ENCODE peak calls at places on chromosomes 6 and 20, in ten cellular contexts. O is A549, J is hepatocyte, A is neural progenitor cell, B is heart left ventricle, T is heart right ventricle, H is left ventricle myocardium inferior, E is fibroblast of lung, X is left lung, Q is uterus. S is an unnamed sample.

GRCh38 chr6:135128268-135128914 is 52.7 kb upstream of the MYB start:
- DNase-seq in X (no peak), A (no peak), E (no peak), H (no peak), O (no peak), Q (no peak), J (no peak), B (no peak), T (no peak), S (no peak)

GRCh38 chr6:124962617-124963415 is 579 bp downstream of the RNF217 start:
- DNase-seq in T (peak), X (peak), O (peak), E (peak), J (peak), H (peak), A (peak), Q (peak), B (peak), S (peak)

GRCh38 chr20:58174708-58175287 is 53.7 kb downstream of the ANKRD60 start:
- DNase-seq in X (no peak), O (no peak), T (peak), J (no peak), B (peak), A (peak), Q (peak), H (peak), E (no peak), S (no peak)

GRCh38 chr6:79777713-79778579 is 146.8 kb downstream of the SH3BGRL2 start:
- DNase-seq in H (peak), E (peak), A (peak), B (peak), J (peak), Q (peak), X (peak), T (peak), O (peak), S (peak)

GRCh38 chr20:36773123-36773547 is 428 bp downstream of the DSN1 start:
- DNase-seq in H (no peak), E (no peak), X (no peak), B (no peak), Q (no peak), T (no peak), J (no peak), O (no peak), A (peak), S (no peak)

GRCh38 chr20:32456869-32457421 is 98.8 kb downstream of the ASXL1 start:
- DNase-seq in J (peak), T (peak), E (peak), O (peak), B (no peak), Q (no peak), H (no peak), X (no peak), A (peak), S (peak)

GRCh38 chr20:32439132-32439829 is 81.2 kb downstream of the ASXL1 start:
- DNase-seq in A (no peak), T (no peak), B (no peak), O (no peak), E (peak), X (no peak), H (no peak), Q (no peak), J (peak), S (peak)

GRCh38 chr6:56222509-56222908 is 24.9 kb downstream of the COL21A1 start:
- DNase-seq in J (no peak), B (no peak), T (no peak), O (no peak), H (no peak), Q (no peak), E (peak), A (no peak), X (no peak), S (peak)

GRCh38 chr20:63006611-63007471 is at the start of gene BHLHE23:
- DNase-seq in J (peak), B (no peak), A (peak), E (no peak), Q (no peak), H (peak), T (peak), X (no peak), O (no peak), S (peak)

GRCh38 chr6:99121748-99122147 is 174.0 kb upstream of the FBXL4 start:
- DNase-seq in X (no peak), B (no peak), T (no peak), A (no peak), E (no peak), H (no peak), J (no peak), Q (no peak), O (no peak), S (no peak)

GRCh38 chr6:81708306-81708705 is 44.2 kb downstream of the TENT5A start:
- DNase-seq in X (no peak), E (peak), A (peak), H (no peak), T (no peak), B (no peak), J (no peak), O (no peak), Q (no peak), S (no peak)

GRCh38 chr6:121686611-121687023 is 251.2 kb downstream of the GJA1 start:
- DNase-seq in A (peak), H (no peak), X (no peak), E (no peak), Q (no peak), J (no peak), O (no peak), T (peak), B (no peak), S (no peak)

GRCh38 chr6:166579234-166579575 is 7.3 kb downstream of the RAMACL start:
- DNase-seq in E (no peak), T (no peak), A (no peak), Q (no peak), B (no peak), H (no peak), O (no peak), J (no peak), X (no peak), S (no peak)

GRCh38 chr6:156839591-156840001 is 62.4 kb downstream of the ARID1B start:
- DNase-seq in A (no peak), T (no peak), J (no peak), E (peak), H (no peak), B (peak), Q (no peak), X (no peak), O (no peak), S (peak)

GRCh38 chr20:61173966-61174725 is 77.9 kb upstream of the CDH4 start:
- DNase-seq in E (peak), B (no peak), O (no peak), Q (no peak), A (no peak), H (no peak), T (no peak), X (no peak), J (no peak), S (no peak)

GRCh38 chr20:6468751-6469150 is 298.7 kb upstream of the BMP2 start:
- DNase-seq in J (no peak), H (no peak), T (no peak), E (no peak), X (no peak), B (no peak), Q (no peak), O (no peak), A (no peak), S (no peak)

GRCh38 chr20:48489656-48490055 is 338.1 kb downstream of the PREX1 start:
- DNase-seq in T (no peak), H (no peak), E (no peak), O (no peak), J (no peak), X (no peak), Q (no peak), A (peak), B (no peak), S (no peak)

GRCh38 chr6:2378891-2379652 is 133.7 kb upstream of the GMDS start:
- DNase-seq in T (no peak), H (no peak), J (no peak), A (no peak), E (peak), X (no peak), B (no peak), Q (no peak), O (peak), S (peak)

GRCh38 chr6:16649241-16649640 is 112.0 kb downstream of the ATXN1 start:
- DNase-seq in X (no peak), Q (no peak), J (no peak), A (no peak), T (no peak), H (no peak), O (no peak), E (no peak), B (no peak), S (no peak)

GRCh38 chr6:117425431-117426153 is at the start of gene ROS1:
- DNase-seq in J (no peak), X (no peak), H (no peak), O (no peak), E (no peak), A (no peak), T (no peak), Q (no peak), B (no peak), S (no peak)

GRCh38 chr6:104414723-104415122 is 445.0 kb downstream of the HACE1 start:
- DNase-seq in O (no peak), J (no peak), A (no peak), E (no peak), H (no peak), X (no peak), Q (no peak), T (no peak), B (no peak), S (no peak)

GRCh38 chr6:67009818-67010217 is 1302.8 kb upstream of the EYS start:
- DNase-seq in O (peak), A (peak), T (no peak), X (no peak), B (no peak), Q (no peak), E (no peak), H (no peak), J (peak), S (no peak)

DNA sequence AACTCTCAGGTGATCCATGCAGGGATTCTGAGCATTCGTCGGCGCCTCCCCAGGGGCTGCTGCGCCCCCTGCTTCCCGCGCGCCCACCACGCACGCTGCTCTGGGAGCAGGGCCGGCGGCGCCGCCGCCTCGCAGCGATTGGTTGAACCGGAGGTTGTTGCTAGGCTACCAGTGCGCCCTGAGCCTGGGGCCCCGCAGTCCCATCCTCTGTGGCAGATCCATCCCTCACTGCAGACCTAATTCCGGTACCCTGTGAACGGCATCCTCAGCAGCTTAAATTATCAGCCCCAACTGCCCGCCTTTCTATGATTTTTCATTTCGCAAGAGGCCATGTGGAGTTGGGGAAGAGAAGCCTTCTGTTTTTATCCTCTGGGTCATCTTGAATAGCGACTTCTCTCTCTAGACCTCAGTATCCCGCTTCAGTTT is 15.3 kb downstream of the PNPLA1 start:
- DNase-seq in A (peak), X (no peak), J (no peak), E (no peak), B (no peak), Q (no peak), O (no peak), H (no peak), T (no peak), S (no peak)
- TF ChIP-seq CTCF in A (peak), X (no peak), J (no peak), E (no peak), B (no peak), Q (no peak), O (no peak), H (no peak), T (no peak), S (no peak)

DNA sequence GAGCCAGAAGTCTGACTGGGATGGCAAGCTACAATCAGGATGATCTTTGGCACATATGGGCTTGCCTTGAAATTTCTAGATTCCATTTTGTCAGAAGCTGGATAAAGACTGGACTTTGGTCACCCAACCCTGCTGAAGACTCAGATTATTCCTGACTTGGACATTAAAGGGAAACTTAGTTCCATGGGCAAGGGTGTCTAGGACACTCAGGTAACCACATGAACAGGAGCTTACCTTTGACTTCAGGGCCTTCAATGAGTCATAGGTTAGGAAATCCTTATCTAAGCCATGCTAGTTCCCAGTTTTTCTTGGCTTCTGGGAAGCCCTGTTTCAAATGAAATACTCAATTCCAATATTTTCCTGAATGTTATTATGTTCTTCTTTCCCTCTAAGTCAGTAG is 28.5 kb upstream of the IFNGR1 start:
- DNase-seq in H (no peak), E (no peak), X (no peak), O (no peak), Q (no peak), A (no peak), J (peak), T (no peak), B (no peak), S (no peak)
- H3K4me3 ChIP-seq in H (no peak), E (no peak), X (no peak), O (no peak), Q (no peak), A (no peak), J (no peak), T (no peak), B (no peak), S (no peak)

DNA sequence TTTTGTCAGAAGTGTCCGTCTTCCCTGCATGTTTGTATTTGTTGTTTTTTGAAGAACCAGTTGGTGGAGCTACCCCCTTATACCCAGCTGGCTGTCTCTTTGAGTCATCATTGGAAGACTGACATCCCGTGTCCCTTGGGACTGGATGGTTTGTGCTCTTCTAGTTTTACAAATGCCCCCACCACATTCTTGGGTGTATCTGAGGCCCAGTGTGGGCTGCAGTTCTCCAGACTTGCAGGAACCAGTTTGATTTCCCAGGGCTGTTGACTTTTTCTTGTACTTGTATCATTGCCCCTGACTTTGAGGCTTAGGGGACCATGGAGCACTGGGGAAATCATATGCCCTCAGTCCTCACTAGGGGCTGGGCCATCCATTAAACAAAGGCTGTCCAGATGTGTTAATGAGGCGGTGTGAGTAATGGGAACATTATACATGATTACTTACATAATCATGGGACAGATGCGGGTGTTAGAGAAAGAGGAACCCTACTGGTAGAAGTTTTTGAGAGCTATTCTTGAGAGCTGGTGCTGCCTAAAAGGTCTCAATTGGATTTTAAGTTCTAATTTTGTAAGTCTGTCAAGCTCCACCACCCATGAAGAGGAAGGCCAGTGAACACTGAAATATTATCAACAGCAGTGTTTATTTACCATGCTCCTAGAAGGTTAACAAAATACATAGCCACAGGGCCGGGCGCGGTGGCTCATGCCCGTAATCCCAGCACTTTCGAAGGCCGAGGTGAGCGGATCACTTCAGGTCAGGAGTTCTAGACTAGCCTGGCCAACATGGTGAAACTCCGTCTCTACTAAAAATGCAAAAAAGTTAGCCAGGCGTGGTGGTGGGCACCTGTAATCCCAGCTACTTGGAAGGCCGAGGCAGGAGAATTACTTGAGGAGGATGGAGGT is 8.5 kb downstream of the JARID2 start:
- DNase-seq in A (peak), J (no peak), Q (no peak), B (no peak), H (no peak), E (no peak), O (peak), T (no peak), X (no peak), S (no peak)
- H3K27ac ChIP-seq in A (no peak), J (no peak), Q (no peak), B (peak), H (no peak), E (no peak), O (no peak), T (peak), X (no peak), S (no peak)

GRCh38 chr20:43658068-43658722 is 8.7 kb upstream of the MYBL2 start:
- DNase-seq in E (peak), J (peak), O (peak), A (peak), B (no peak), X (no peak), T (no peak), H (no peak), Q (no peak), S (no peak)
- TF ChIP-seq CTCF in E (peak), J (peak), O (no peak), A (no peak), B (no peak), X (no peak), T (no peak), H (no peak), Q (no peak), S (no peak)

DNA sequence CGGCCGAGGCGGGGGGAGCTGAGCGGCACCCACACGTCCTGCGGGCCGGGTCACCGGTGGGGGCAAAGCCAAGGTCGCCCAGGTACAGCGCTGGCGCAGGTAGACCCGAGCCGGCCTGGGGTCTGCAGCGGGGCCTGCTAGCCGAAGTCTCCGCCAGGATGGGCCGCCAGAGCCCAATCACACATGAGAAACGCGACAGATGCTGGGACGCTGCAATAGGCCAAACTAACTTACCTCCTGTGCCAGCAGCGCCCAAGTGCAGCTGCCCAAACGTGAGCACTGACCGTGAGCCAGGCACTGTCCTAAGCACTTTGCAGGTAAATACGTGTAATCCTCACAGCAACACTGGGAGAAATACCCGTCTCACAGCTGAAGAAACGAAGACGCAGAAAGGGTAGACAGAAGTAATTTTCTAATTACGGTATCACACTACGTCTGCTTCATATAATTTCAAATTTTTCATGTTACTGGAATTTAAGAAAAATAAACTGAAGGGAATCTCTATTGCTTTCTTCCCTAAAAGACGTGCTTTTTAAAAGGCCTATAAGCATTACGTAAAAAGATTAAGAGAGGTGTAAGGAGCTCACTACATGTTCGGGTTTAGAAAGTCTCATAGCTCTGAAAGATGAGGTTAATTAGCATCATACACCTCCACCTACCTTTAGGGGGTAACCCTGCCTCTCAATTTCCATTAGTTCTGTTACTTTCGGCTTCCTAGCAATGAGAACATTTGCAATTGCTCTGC is 614 bp upstream of the PLAGL1 start:
- DNase-seq in Q (no peak), T (no peak), E (no peak), J (no peak), O (peak), B (no peak), A (peak), H (no peak), X (peak), S (no peak)
- H3K4me3 ChIP-seq in Q (peak), T (peak), E (no peak), J (peak), O (peak), B (peak), A (peak), H (peak), X (peak), S (peak)

GRCh38 chr6:149095842-149096241 is 221.7 kb upstream of the TAB2 start:
- DNase-seq in H (no peak), O (no peak), B (no peak), X (no peak), E (no peak), A (no peak), T (no peak), J (no peak), Q (no peak), S (no peak)

GRCh38 chr6:149097794-149098193 is 219.7 kb upstream of the TAB2 start:
- DNase-seq in Q (no peak), T (no peak), J (no peak), X (no peak), O (no peak), B (no peak), E (no peak), A (no peak), H (no peak), S (no peak)

GRCh38 chr6:149093643-149094042 is 223.9 kb upstream of the TAB2 start:
- DNase-seq in A (no peak), Q (no peak), B (no peak), J (no peak), O (no peak), H (no peak), T (no peak), E (peak), X (no peak), S (no peak)

GRCh38 chr6:149094934-149095341 is 222.6 kb upstream of the TAB2 start:
- DNase-seq in A (no peak), X (no peak), Q (no peak), E (peak), B (no peak), H (no peak), J (no peak), T (no peak), O (no peak), S (peak)

GRCh38 chr6:149094156-149094555 is 223.4 kb upstream of the TAB2 start:
- DNase-seq in Q (no peak), B (no peak), O (no peak), T (no peak), A (peak), J (no peak), H (no peak), X (no peak), E (peak), S (peak)
- H3K27ac ChIP-seq in Q (no peak), B (peak), O (peak), T (no peak), A (no peak), J (no peak), H (no peak), X (no peak), E (no peak), S (no peak)

GRCh38 chr6:149045404-149045803 is 272.1 kb upstream of the TAB2 start:
- DNase-seq in Q (no peak), J (no peak), X (no peak), T (no peak), A (peak), O (no peak), H (no peak), E (no peak), B (no peak), S (no peak)
- TF ChIP-seq CTCF in Q (no peak), J (no peak), X (no peak), T (no peak), A (peak), O (no peak), H (no peak), E (no peak), B (no peak), S (no peak)

S was measured in cardiac muscle cell.